ENCODE peak calls at places on chromosomes 11 and 22, in five cellular contexts. One of them, this sample, is unnamed.

GRCh38 chr11:122108192-122108799 is 7.7 kb downstream of the BLID start:
- DNase-seq in GM04504: no peak
- DNase-seq in nephron progenitor cell: peak
- DNase-seq in hypothalamus: no peak
- DNase-seq in activated gamma-delta T cell treated with anti-CD3 and anti-CD28 coated beads, Interleukin-2, amount 50 U/mL, for 16 hours: no peak
- DNase-seq in this sample: peak

GRCh38 chr11:68297812-68298658 is 14.4 kb upstream of the LRP5 start:
- DNase-seq in activated gamma-delta T cell treated with anti-CD3 and anti-CD28 coated beads, Interleukin-2, amount 50 U/mL, for 16 hours: peak
- DNase-seq in nephron progenitor cell: peak
- DNase-seq in hypothalamus: peak
- DNase-seq in GM04504: no peak
- DNase-seq in this sample: peak

GRCh38 chr22:19680911-19681862 is 33.1 kb upstream of the SEPTIN5 start:
- DNase-seq in activated gamma-delta T cell treated with anti-CD3 and anti-CD28 coated beads, Interleukin-2, amount 50 U/mL, for 16 hours: no peak
- DNase-seq in GM04504: no peak
- DNase-seq in hypothalamus: no peak
- DNase-seq in nephron progenitor cell: no peak
- DNase-seq in this sample: no peak

GRCh38 chr11:130550160-130550559 is 101.7 kb downstream of the ADAMTS15 start:
- DNase-seq in GM04504: no peak
- DNase-seq in hypothalamus: no peak
- DNase-seq in activated gamma-delta T cell treated with anti-CD3 and anti-CD28 coated beads, Interleukin-2, amount 50 U/mL, for 16 hours: no peak
- DNase-seq in nephron progenitor cell: no peak
- DNase-seq in this sample: no peak

GRCh38 chr11:12086271-12087074 is 23.9 kb upstream of the MICAL2 start:
- DNase-seq in nephron progenitor cell: no peak
- DNase-seq in GM04504: peak
- DNase-seq in hypothalamus: no peak
- DNase-seq in activated gamma-delta T cell treated with anti-CD3 and anti-CD28 coated beads, Interleukin-2, amount 50 U/mL, for 16 hours: no peak
- DNase-seq in this sample: no peak

GRCh38 chr11:103338621-103339484 is 229.6 kb downstream of the DYNC2H1 start:
- DNase-seq in GM04504: no peak
- DNase-seq in hypothalamus: no peak
- DNase-seq in activated gamma-delta T cell treated with anti-CD3 and anti-CD28 coated beads, Interleukin-2, amount 50 U/mL, for 16 hours: no peak
- DNase-seq in nephron progenitor cell: peak
- DNase-seq in this sample: peak

GRCh38 chr11:43933608-43934358 is 8.7 kb upstream of the C11orf96 start:
- DNase-seq in GM04504: no peak
- DNase-seq in hypothalamus: no peak
- DNase-seq in activated gamma-delta T cell treated with anti-CD3 and anti-CD28 coated beads, Interleukin-2, amount 50 U/mL, for 16 hours: no peak
- DNase-seq in nephron progenitor cell: peak
- DNase-seq in this sample: no peak

GRCh38 chr22:41532908-41533825 is 11.1 kb downstream of the POLR3H start:
- DNase-seq in hypothalamus: peak
- DNase-seq in GM04504: no peak
- DNase-seq in nephron progenitor cell: peak
- DNase-seq in activated gamma-delta T cell treated with anti-CD3 and anti-CD28 coated beads, Interleukin-2, amount 50 U/mL, for 16 hours: peak
- DNase-seq in this sample: peak

GRCh38 chr11:2270322-2271076 is at the start of gene ASCL2:
- DNase-seq in GM04504: no peak
- DNase-seq in nephron progenitor cell: peak
- DNase-seq in hypothalamus: no peak
- DNase-seq in activated gamma-delta T cell treated with anti-CD3 and anti-CD28 coated beads, Interleukin-2, amount 50 U/mL, for 16 hours: no peak
- DNase-seq in this sample: no peak

GRCh38 chr22:50470491-50470890 is 4.3 kb downstream of the SBF1 start:
- DNase-seq in GM04504: no peak
- DNase-seq in nephron progenitor cell: no peak
- DNase-seq in activated gamma-delta T cell treated with anti-CD3 and anti-CD28 coated beads, Interleukin-2, amount 50 U/mL, for 16 hours: no peak
- DNase-seq in hypothalamus: no peak
- DNase-seq in this sample: no peak